ENCODE peak calls at places on chromosomes 4 and X, in four cellular contexts. E, N, R and D are unnamed samples.

GRCh38 chr4:37530451-37530850 is 155.7 kb downstream of the RELL1 start:
- DNase-seq in N (no peak), R (no peak), E (no peak), D (no peak)

GRCh38 chr4:61301285-61301684 is 101.2 kb downstream of the ADGRL3 start:
- DNase-seq in R (no peak), E (no peak), N (no peak), D (no peak)

GRCh38 chr4:144985536-144985935 is 112.5 kb downstream of the ANAPC10 start:
- DNase-seq in N (no peak), E (no peak), R (no peak), D (no peak)

GRCh38 chr4:17358236-17358635 is 153.7 kb downstream of the QDPR start:
- DNase-seq in R (no peak), E (no peak), N (no peak), D (no peak)

GRCh38 chr4:6307891-6308290 is 38.2 kb downstream of the WFS1 start:
- DNase-seq in E (no peak), N (no peak), R (no peak), D (no peak)

GRCh38 chr4:87333267-87333666 is 10.6 kb upstream of the HSD17B13 start:
- DNase-seq in N (no peak), R (no peak), E (no peak), D (no peak)

GRCh38 chrX:25016361-25016671 is 551 bp upstream of the ARX start:
- DNase-seq in N (no peak), E (no peak), R (no peak), D (no peak)

GRCh38 chr4:68906238-68907137 is 45.1 kb downstream of the UGT2A3 start:
- DNase-seq in N (no peak), R (no peak), E (peak; percentile 54), D (no peak)

GRCh38 chrX:120775959-120776358 is 99.7 kb downstream of the CT47B1 start:
- DNase-seq in N (no peak), R (no peak), E (no peak), D (no peak)

GRCh38 chr4:183772361-183772760 is 113.3 kb downstream of the TRAPPC11 start:
- DNase-seq in R (no peak), N (no peak), E (no peak), D (no peak)

GRCh38 chr4:99485212-99485611 is 25.6 kb upstream of the C4orf17 start:
- DNase-seq in R (no peak), N (no peak), E (no peak), D (no peak)

GRCh38 chr4:5203925-5204324 is 152.6 kb downstream of the STK32B start:
- DNase-seq in N (no peak), E (no peak), R (no peak), D (no peak)

GRCh38 chrX:109967151-109967550 is 35.8 kb upstream of the TMEM164 start:
- DNase-seq in R (no peak), E (no peak), N (no peak), D (no peak)

GRCh38 chr4:98510757-98511517 is 147.5 kb downstream of the TSPAN5 start:
- DNase-seq in R (no peak), E (no peak), N (no peak), D (no peak)

GRCh38 chrX:155115174-155115830 is 44.0 kb downstream of the BRCC3 start:
- DNase-seq in R (no peak), E (no peak), N (no peak), D (no peak)

GRCh38 chr4:111362891-111363290 is 740.0 kb upstream of the PITX2 start:
- DNase-seq in R (peak; percentile 41), N (no peak), E (no peak), D (no peak)

GRCh38 chr4:55367084-55367722 is 21.2 kb downstream of the SRD5A3 start:
- DNase-seq in E (no peak), N (no peak), R (no peak), D (no peak)

GRCh38 chr4:2697995-2698414 is 58.1 kb downstream of the TNIP2 start:
- DNase-seq in N (no peak), E (no peak), R (no peak), D (no peak)

GRCh38 chr4:93084599-93085305 is 743.8 kb upstream of the ATOH1 start:
- DNase-seq in E (peak; percentile 63), N (no peak), R (no peak), D (no peak)

GRCh38 chrX:39149761-39150160 is 348.5 kb downstream of the MID1IP1 start:
- DNase-seq in N (peak; percentile 78), E (peak; percentile 71), R (peak; percentile 62), D (no peak)
- TF ChIP-seq CTCF in N (peak; percentile 63), E (peak; percentile 79), R (peak; percentile 63), D (peak; percentile 65)

GRCh38 chr4:11719879-11720278 is 291.2 kb upstream of the HS3ST1 start:
- DNase-seq in E (no peak), N (no peak), R (no peak), D (no peak)

GRCh38 chr4:11715753-11716521 is 287.2 kb upstream of the HS3ST1 start:
- DNase-seq in E (no peak), R (no peak), N (no peak), D (no peak)

GRCh38 chr4:11722218-11722617 is 293.5 kb upstream of the HS3ST1 start:
- DNase-seq in N (no peak), R (no peak), E (no peak), D (no peak)

GRCh38 chr4:11724731-11725130 is 296.0 kb upstream of the HS3ST1 start:
- DNase-seq in R (no peak), N (no peak), E (no peak), D (no peak)

DNA sequence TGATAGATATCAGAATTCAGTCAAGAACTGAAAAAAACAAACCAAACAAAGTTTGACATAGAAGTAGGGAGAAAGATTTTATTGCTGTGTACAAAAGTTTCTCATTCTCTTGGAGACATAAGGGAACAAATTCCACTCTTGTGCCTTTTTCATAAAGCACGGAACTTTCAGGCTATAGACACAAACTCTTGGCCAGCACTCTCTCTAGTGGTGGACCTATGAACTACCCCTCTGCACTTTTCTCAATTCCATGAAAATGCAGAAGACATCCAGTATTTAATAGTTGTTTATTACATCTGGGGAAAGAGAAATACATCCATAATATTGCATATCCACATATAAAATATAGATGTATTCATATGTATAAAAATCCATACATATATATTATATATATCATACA is 291.6 kb upstream of the HS3ST1 start:
- DNase-seq in E (no peak), R (no peak), N (no peak), D (no peak)
- TF ChIP-seq CTCF in E (peak; percentile 17), R (peak; percentile 72), N (peak; percentile 38), D (no peak)

GRCh38 chr4:56880572-56880971 is 27.1 kb upstream of the REST start:
- DNase-seq in R (no peak), E (no peak), N (no peak), D (no peak)
- TF ChIP-seq CTCF in R (no peak), E (no peak), N (no peak), D (no peak)

GRCh38 chr4:148443550-148444295 is 1.5 kb upstream of the NR3C2 start:
- DNase-seq in R (no peak), E (peak; percentile 28), N (peak; percentile 48), D (peak; percentile 77)

GRCh38 chr4:148445903-148446261 is 3.7 kb upstream of the NR3C2 start:
- DNase-seq in R (no peak), N (no peak), E (no peak), D (no peak)

GRCh38 chr4:148444296-148445070 is 2.3 kb upstream of the NR3C2 start:
- DNase-seq in R (no peak), E (peak; percentile 56), N (peak; percentile 40), D (peak; percentile 70)

GRCh38 chr4:148442830-148443549 is 776 bp upstream of the NR3C2 start:
- DNase-seq in N (peak; percentile 30), R (no peak), E (no peak), D (peak; percentile 66)

GRCh38 chr4:148445071-148445902 is 3.1 kb upstream of the NR3C2 start:
- DNase-seq in N (peak; percentile 44), E (peak; percentile 70), R (peak; percentile 32), D (peak; percentile 84)
- TF ChIP-seq CTCF in N (no peak), E (no peak), R (no peak), D (no peak)

DNA sequence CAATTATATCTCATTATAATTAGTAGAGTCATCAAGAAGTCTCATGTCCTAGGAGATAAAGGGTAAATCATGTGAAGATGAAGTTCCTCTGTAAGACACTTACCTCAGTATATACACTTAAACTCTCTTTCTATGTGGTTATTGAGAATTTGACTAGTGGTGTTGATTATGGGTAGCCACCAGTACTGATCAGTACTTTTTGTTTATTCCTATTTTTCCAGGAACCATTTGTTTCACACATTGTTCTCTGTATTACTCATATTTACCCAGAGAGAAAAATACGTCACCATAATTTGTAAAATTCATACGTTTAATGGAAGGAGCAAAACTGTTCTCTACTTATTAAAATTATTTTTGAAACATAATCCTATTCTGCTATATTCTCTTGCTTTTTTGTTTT is 55.8 kb upstream of the PRDM8 start:
- DNase-seq in N (no peak), R (no peak), E (no peak), D (no peak)
- TF ChIP-seq CTCF in N (no peak), R (no peak), E (no peak), D (no peak)

GRCh38 chrX:123732679-123733363 is at the start of gene THOC2:
- DNase-seq in E (peak; percentile 52), R (peak; percentile 73), N (peak; percentile 88), D (peak; percentile 93)
- TF ChIP-seq CTCF in E (no peak), R (peak; percentile 19), N (peak; percentile 48), D (peak; percentile 31)

GRCh38 chr4:72568959-72569718 is at the start of gene ADAMTS3:
- DNase-seq in R (no peak), N (peak; percentile 70), E (peak; percentile 85), D (peak; percentile 79)
- TF ChIP-seq CTCF in R (no peak), N (no peak), E (no peak), D (no peak)

GRCh38 chr4:41122309-41122708 is 92.0 kb downstream of the APBB2 start:
- DNase-seq in N (no peak), R (no peak), E (no peak), D (no peak)

GRCh38 chr4:41121906-41122305 is 92.4 kb downstream of the APBB2 start:
- DNase-seq in E (no peak), R (no peak), N (no peak), D (no peak)

GRCh38 chr4:41124916-41125548 is 89.3 kb downstream of the APBB2 start:
- DNase-seq in N (no peak), E (no peak), R (no peak), D (no peak)

GRCh38 chr4:41120297-41121217 is 93.8 kb downstream of the APBB2 start:
- DNase-seq in R (peak; percentile 43), E (no peak), N (peak; percentile 72), D (peak; percentile 85)

DNA sequence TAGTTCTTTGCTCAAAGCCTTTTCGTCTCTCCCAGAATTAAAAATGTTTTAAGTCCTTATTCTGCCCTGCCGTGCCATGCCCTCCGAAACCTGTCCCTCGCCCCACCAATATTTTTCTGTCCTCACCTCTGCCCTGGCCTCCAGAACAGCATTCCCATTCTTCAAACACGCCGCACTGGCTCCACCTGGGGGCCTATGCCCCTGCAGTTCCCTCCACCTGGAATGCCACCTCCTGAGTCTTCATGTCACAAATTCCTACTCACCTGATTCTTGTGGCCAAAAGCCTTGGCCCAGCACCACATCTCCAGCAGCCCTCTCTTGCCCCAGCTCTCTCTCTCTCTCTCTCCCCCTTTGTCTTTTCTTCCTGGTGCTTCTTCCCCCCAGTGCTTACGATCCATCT is 91.6 kb downstream of the APBB2 start:
- DNase-seq in E (peak; percentile 60), R (no peak), N (no peak), D (no peak)
- TF ChIP-seq CTCF in E (no peak), R (no peak), N (no peak), D (no peak)